ENCODE peak calls at places on chromosomes 6 and 20, in nine cellular contexts. One of them, this sample, is unnamed.
A peak's percentile ranks its signal among the peaks of the same experiment; 100 is the strongest.

GRCh38 chr6:15491255-15491985 is 171.4 kb downstream of the DTNBP1 start:
- DNase-seq in dorsolateral prefrontal cortex: peak; percentile 87
- DNase-seq in activated CD4-positive, alpha-beta T cell treated with anti-CD3 and anti-CD28 coated beads, Interleukin-2, amount 50 U/mL, for 4 hours: peak; percentile 69
- DNase-seq in KG1: peak; percentile 37
- DNase-seq in stromal cell of bone marrow: peak; percentile 81
- DNase-seq in Caki2: peak; percentile 47
- DNase-seq in nucleus accumbens: no peak
- DNase-seq in NCI-H226: no peak
- DNase-seq in AG10803: peak; percentile 85
- DNase-seq in this sample: peak; percentile 53

GRCh38 chr6:169936355-169936975 is 185.0 kb downstream of the ERMARD start:
- DNase-seq in dorsolateral prefrontal cortex: no peak
- DNase-seq in activated CD4-positive, alpha-beta T cell treated with anti-CD3 and anti-CD28 coated beads, Interleukin-2, amount 50 U/mL, for 4 hours: no peak
- DNase-seq in KG1: no peak
- DNase-seq in stromal cell of bone marrow: no peak
- DNase-seq in Caki2: no peak
- DNase-seq in nucleus accumbens: no peak
- DNase-seq in NCI-H226: no peak
- DNase-seq in AG10803: no peak
- DNase-seq in this sample: no peak

GRCh38 chr6:112433457-112433856 is 86.3 kb downstream of the RFPL4B start:
- DNase-seq in dorsolateral prefrontal cortex: no peak
- DNase-seq in activated CD4-positive, alpha-beta T cell treated with anti-CD3 and anti-CD28 coated beads, Interleukin-2, amount 50 U/mL, for 4 hours: no peak
- DNase-seq in KG1: no peak
- DNase-seq in stromal cell of bone marrow: no peak
- DNase-seq in Caki2: no peak
- DNase-seq in nucleus accumbens: no peak
- DNase-seq in NCI-H226: no peak
- DNase-seq in AG10803: no peak
- DNase-seq in this sample: no peak

GRCh38 chr20:7855545-7855944 is 84.7 kb downstream of the HAO1 start:
- DNase-seq in dorsolateral prefrontal cortex: no peak
- DNase-seq in activated CD4-positive, alpha-beta T cell treated with anti-CD3 and anti-CD28 coated beads, Interleukin-2, amount 50 U/mL, for 4 hours: no peak
- DNase-seq in KG1: no peak
- DNase-seq in stromal cell of bone marrow: no peak
- DNase-seq in Caki2: no peak
- DNase-seq in nucleus accumbens: no peak
- DNase-seq in NCI-H226: no peak
- DNase-seq in AG10803: no peak
- DNase-seq in this sample: no peak

GRCh38 chr6:26065952-26066380 is 21.3 kb upstream of the HFE start:
- DNase-seq in dorsolateral prefrontal cortex: peak; percentile 38
- DNase-seq in activated CD4-positive, alpha-beta T cell treated with anti-CD3 and anti-CD28 coated beads, Interleukin-2, amount 50 U/mL, for 4 hours: peak; percentile 36
- DNase-seq in KG1: no peak
- DNase-seq in stromal cell of bone marrow: peak; percentile 79
- DNase-seq in Caki2: peak; percentile 92
- DNase-seq in nucleus accumbens: no peak
- DNase-seq in NCI-H226: peak; percentile 60
- DNase-seq in AG10803: peak; percentile 83
- DNase-seq in this sample: peak; percentile 89

GRCh38 chr20:4773736-4774135 is 52.0 kb downstream of the PRND start:
- DNase-seq in dorsolateral prefrontal cortex: no peak
- DNase-seq in activated CD4-positive, alpha-beta T cell treated with anti-CD3 and anti-CD28 coated beads, Interleukin-2, amount 50 U/mL, for 4 hours: no peak
- DNase-seq in KG1: no peak
- DNase-seq in stromal cell of bone marrow: no peak
- DNase-seq in Caki2: no peak
- DNase-seq in nucleus accumbens: no peak
- DNase-seq in NCI-H226: no peak
- DNase-seq in AG10803: no peak
- DNase-seq in this sample: no peak

GRCh38 chr6:84033523-84034451 is at the start of gene MRAP2:
- DNase-seq in dorsolateral prefrontal cortex: no peak
- DNase-seq in activated CD4-positive, alpha-beta T cell treated with anti-CD3 and anti-CD28 coated beads, Interleukin-2, amount 50 U/mL, for 4 hours: no peak
- DNase-seq in KG1: no peak
- DNase-seq in stromal cell of bone marrow: peak; percentile 2
- DNase-seq in Caki2: no peak
- DNase-seq in nucleus accumbens: no peak
- DNase-seq in NCI-H226: peak; percentile 23
- DNase-seq in AG10803: peak; percentile 4
- DNase-seq in this sample: peak; percentile 18

GRCh38 chr20:51639206-51639832 is 96.8 kb upstream of the NFATC2 start:
- DNase-seq in dorsolateral prefrontal cortex: peak; percentile 72
- DNase-seq in activated CD4-positive, alpha-beta T cell treated with anti-CD3 and anti-CD28 coated beads, Interleukin-2, amount 50 U/mL, for 4 hours: peak; percentile 51
- DNase-seq in KG1: peak; percentile 39
- DNase-seq in stromal cell of bone marrow: no peak
- DNase-seq in Caki2: peak; percentile 60
- DNase-seq in nucleus accumbens: no peak
- DNase-seq in NCI-H226: no peak
- DNase-seq in AG10803: peak; percentile 49
- DNase-seq in this sample: peak; percentile 52

GRCh38 chr6:170058878-170059485 is 231.9 kb downstream of the DLL1 start:
- DNase-seq in dorsolateral prefrontal cortex: peak; percentile 23
- DNase-seq in activated CD4-positive, alpha-beta T cell treated with anti-CD3 and anti-CD28 coated beads, Interleukin-2, amount 50 U/mL, for 4 hours: no peak
- DNase-seq in KG1: no peak
- DNase-seq in stromal cell of bone marrow: no peak
- DNase-seq in Caki2: no peak
- DNase-seq in nucleus accumbens: no peak
- DNase-seq in NCI-H226: no peak
- DNase-seq in AG10803: no peak
- DNase-seq in this sample: no peak

GRCh38 chr6:128521302-128521632 is 868 bp upstream of the PTPRK start:
- DNase-seq in dorsolateral prefrontal cortex: no peak
- DNase-seq in activated CD4-positive, alpha-beta T cell treated with anti-CD3 and anti-CD28 coated beads, Interleukin-2, amount 50 U/mL, for 4 hours: no peak
- DNase-seq in KG1: no peak
- DNase-seq in stromal cell of bone marrow: no peak
- DNase-seq in Caki2: no peak
- DNase-seq in nucleus accumbens: no peak
- DNase-seq in NCI-H226: no peak
- DNase-seq in AG10803: peak; percentile 59
- DNase-seq in this sample: no peak

GRCh38 chr6:11785449-11785951 is 6.9 kb upstream of the ADTRP start:
- DNase-seq in dorsolateral prefrontal cortex: no peak
- DNase-seq in activated CD4-positive, alpha-beta T cell treated with anti-CD3 and anti-CD28 coated beads, Interleukin-2, amount 50 U/mL, for 4 hours: peak; percentile 11
- DNase-seq in KG1: no peak
- DNase-seq in stromal cell of bone marrow: no peak
- DNase-seq in Caki2: no peak
- DNase-seq in nucleus accumbens: no peak
- DNase-seq in NCI-H226: peak; percentile 68
- DNase-seq in AG10803: no peak
- DNase-seq in this sample: no peak

GRCh38 chr20:59207742-59208357 is 44.2 kb downstream of the ZNF831 start:
- DNase-seq in dorsolateral prefrontal cortex: peak; percentile 75
- DNase-seq in activated CD4-positive, alpha-beta T cell treated with anti-CD3 and anti-CD28 coated beads, Interleukin-2, amount 50 U/mL, for 4 hours: peak; percentile 81
- DNase-seq in KG1: no peak
- DNase-seq in stromal cell of bone marrow: no peak
- DNase-seq in Caki2: no peak
- DNase-seq in nucleus accumbens: no peak
- DNase-seq in NCI-H226: peak; percentile 26
- DNase-seq in AG10803: peak; percentile 15
- DNase-seq in this sample: peak; percentile 7